ENCODE peak calls at places on chromosomes 2 and 18, in seven cellular contexts. X, O, V, B, T, W and D are unnamed samples.

GRCh38 chr2:127170452-127171197 is 49.5 kb downstream of the CYP27C1 start:
- DNase-seq in O (no peak), B (no peak), V (no peak), W (no peak), X (no peak), T (no peak), D (no peak)

GRCh38 chr2:15577071-15577706 is 14.5 kb upstream of the DDX1 start:
- DNase-seq in T (peak), X (peak), V (peak), B (peak), W (peak), O (peak), D (peak)

GRCh38 chr2:180289627-180290026 is 282.5 kb upstream of the CWC22 start:
- DNase-seq in X (no peak), T (no peak), W (no peak), B (no peak), O (no peak), V (no peak), D (no peak)

GRCh38 chr18:58979615-58980014 is 114.9 kb downstream of the ZNF532 start:
- DNase-seq in W (no peak), X (no peak), O (no peak), V (no peak), T (no peak), B (no peak), D (no peak)

GRCh38 chr2:171723724-171724683 is 36.7 kb downstream of the DYNC1I2 start:
- DNase-seq in V (peak), O (peak), B (no peak), T (no peak), X (no peak), W (no peak), D (no peak)

GRCh38 chr2:29535188-29535587 is 386.2 kb downstream of the ALK start:
- DNase-seq in O (no peak), T (no peak), B (no peak), V (no peak), W (no peak), X (no peak), D (no peak)

GRCh38 chr2:134372611-134373131 is 118.8 kb downstream of the MGAT5 start:
- DNase-seq in O (peak), T (no peak), B (no peak), W (no peak), V (peak), X (no peak), D (no peak)

GRCh38 chr2:233999182-233999581 is 51.3 kb upstream of the SPP2 start:
- DNase-seq in B (no peak), W (no peak), T (no peak), X (no peak), V (no peak), O (no peak), D (no peak)